ENCODE peak calls at places on chromosome 5, in eight cellular contexts. E is BE2C, X is RWPE1, W is HL-60, H is brain pericyte, O is transverse colon, K is HTR-8/SVneo, N is nucleus accumbens. U is an unnamed sample.

GRCh38 chr5:161431963-161432362 is 114.6 kb downstream of the GABRB2 start:
- DNase-seq in W (no peak), O (no peak), N (no peak), X (no peak), E (no peak), K (no peak), H (no peak), U (no peak)

GRCh38 chr5:77426670-77427069 is 65.4 kb downstream of the WDR41 start:
- DNase-seq in K (peak; percentile 19), X (no peak), W (no peak), N (no peak), H (no peak), O (no peak), E (no peak), U (no peak)

GRCh38 chr5:117667105-117667504 is 1092.5 kb upstream of the SEMA6A start:
- DNase-seq in H (no peak), W (no peak), N (no peak), E (no peak), X (no peak), K (no peak), O (no peak), U (no peak)

GRCh38 chr5:109163336-109163735 is 246.4 kb downstream of the PJA2 start:
- DNase-seq in K (no peak), W (no peak), E (no peak), O (no peak), H (no peak), N (no peak), X (no peak), U (no peak)

GRCh38 chr5:54178207-54178606 is 132.2 kb downstream of the ARL15 start:
- DNase-seq in N (no peak), K (no peak), H (no peak), E (no peak), O (no peak), W (no peak), X (no peak), U (no peak)

GRCh38 chr5:1761453-1761755 is 38.2 kb downstream of the MRPL36 start:
- DNase-seq in N (no peak), W (no peak), O (no peak), X (no peak), H (no peak), E (no peak), K (no peak), U (no peak)

GRCh38 chr5:125865166-125865815 is 557.9 kb upstream of the GRAMD2B start:
- DNase-seq in N (no peak), W (no peak), H (no peak), K (no peak), O (no peak), E (no peak), X (peak; percentile 26), U (no peak)

GRCh38 chr5:178111925-178112324 is 1.4 kb upstream of the N4BP3 start:
- DNase-seq in O (no peak), E (no peak), N (no peak), W (no peak), X (no peak), K (no peak), H (no peak), U (no peak)

GRCh38 chr5:55715519-55716078 is 3.5 kb upstream of the SLC38A9 start:
- DNase-seq in H (no peak), N (no peak), K (no peak), E (no peak), W (no peak), X (no peak), O (no peak), U (no peak)

GRCh38 chr5:107469485-107469884 is 201.3 kb downstream of the EFNA5 start:
- DNase-seq in N (no peak), O (no peak), X (peak; percentile 86), E (no peak), W (peak; percentile 37), K (peak; percentile 40), H (no peak), U (no peak)

GRCh38 chr5:142235050-142235797 is 89.6 kb downstream of the SPRY4 start:
- DNase-seq in E (no peak), K (no peak), O (no peak), N (no peak), X (no peak), W (no peak), H (no peak), U (no peak)

GRCh38 chr5:179802950-179803562 is 3.6 kb downstream of the MGAT4B start:
- DNase-seq in N (no peak), K (no peak), H (no peak), W (no peak), O (no peak), X (no peak), E (no peak), U (no peak)

GRCh38 chr5:109035470-109035869 is 287.8 kb downstream of the FER start:
- DNase-seq in K (no peak), X (no peak), E (no peak), H (no peak), O (no peak), W (no peak), N (no peak), U (no peak)

GRCh38 chr5:140549237-140550144 is 2.0 kb downstream of the EIF4EBP3 start:
- DNase-seq in N (no peak), W (peak; percentile 88), X (peak; percentile 23), K (no peak), H (no peak), E (peak; percentile 51), O (peak; percentile 81), U (peak; percentile 38)

GRCh38 chr5:776862-777711 is 7.4 kb downstream of the ZDHHC11B start:
- DNase-seq in W (no peak), N (no peak), X (no peak), K (no peak), E (no peak), O (no peak), H (no peak), U (no peak)

GRCh38 chr5:176365663-176366574 is 632 bp downstream of the ARL10 start:
- DNase-seq in W (no peak), K (peak; percentile 82), O (peak; percentile 32), H (no peak), E (peak; percentile 40), N (peak; percentile 32), X (peak; percentile 41), U (no peak)